ENCODE peak calls at places on chromosomes 5 and 9, in six cellular contexts. V, M, E, J, A and W are unnamed samples.

GRCh38 chr9:127498298-127498697 is 47.0 kb downstream of the LRSAM1 start:
- DNase-seq in A (no peak), J (no peak), E (no peak), M (no peak), V (no peak), W (no peak)

GRCh38 chr5:132679166-132679565 is 5.4 kb downstream of the IL4 start:
- DNase-seq in V (no peak), A (no peak), J (no peak), M (no peak), E (no peak), W (no peak)

GRCh38 chr5:50958852-50959457 is 292.5 kb downstream of the PARP8 start:
- DNase-seq in V (peak; percentile 18), M (no peak), A (peak; percentile 48), E (no peak), J (no peak), W (no peak)

GRCh38 chr5:175724314-175724713 is 66.4 kb downstream of the HRH2 start:
- DNase-seq in M (no peak), E (no peak), V (no peak), J (no peak), A (no peak), W (no peak)

GRCh38 chr5:169174923-169175322 is 126.0 kb downstream of the SLIT3 start:
- DNase-seq in M (no peak), A (no peak), V (no peak), J (no peak), E (no peak), W (no peak)

GRCh38 chr9:26326473-26327044 is 566.0 kb downstream of the CAAP1 start:
- DNase-seq in V (peak; percentile 9), J (no peak), A (peak; percentile 54), E (no peak), M (no peak), W (no peak)

GRCh38 chr5:71601222-71602026 is 14.3 kb downstream of the MCCC2 start:
- DNase-seq in J (peak; percentile 69), V (no peak), E (peak; percentile 69), M (peak; percentile 54), A (peak; percentile 65), W (no peak)

GRCh38 chr5:113900831-113901230 is 387.3 kb downstream of the YTHDC2 start:
- DNase-seq in E (no peak), A (no peak), M (no peak), J (no peak), V (no peak), W (no peak)

GRCh38 chr5:69007726-69008368 is 86.0 kb upstream of the SLC30A5 start:
- DNase-seq in A (peak; percentile 52), J (peak; percentile 36), M (peak; percentile 72), E (peak; percentile 28), V (peak; percentile 43), W (no peak)

GRCh38 chr9:70480405-70480980 is 66.0 kb upstream of the KLF9 start:
- DNase-seq in M (no peak), A (peak; percentile 75), J (peak; percentile 67), V (peak; percentile 33), E (no peak), W (no peak)

GRCh38 chr9:93597142-93597706 is 20.8 kb downstream of the PHF2 start:
- DNase-seq in J (no peak), E (no peak), V (no peak), A (no peak), M (no peak), W (no peak)

GRCh38 chr5:10333154-10334006 is 20.1 kb upstream of the MARCHF6 start:
- DNase-seq in E (no peak), J (peak; percentile 52), M (peak; percentile 24), V (no peak), A (no peak), W (no peak)

GRCh38 chr5:177430972-177431316 is 4.5 kb downstream of the GRK6 start:
- DNase-seq in V (no peak), M (peak; percentile 32), J (no peak), A (no peak), E (no peak), W (no peak)

GRCh38 chr5:157998021-157998504 is 139.1 kb upstream of the CLINT1 start:
- DNase-seq in E (no peak), M (no peak), J (no peak), A (no peak), V (no peak), W (peak; percentile 61)

GRCh38 chr5:124200381-124200780 is 546.1 kb downstream of the ZNF608 start:
- DNase-seq in V (no peak), M (no peak), J (no peak), E (no peak), A (no peak), W (no peak)

GRCh38 chr5:141747152-141747640 is 65.2 kb upstream of the ARAP3 start:
- DNase-seq in E (no peak), J (peak; percentile 88), A (no peak), M (no peak), V (peak; percentile 85), W (no peak)

GRCh38 chr5:1449081-1449630 is 3.9 kb upstream of the SLC6A3 start:
- DNase-seq in A (no peak), M (no peak), J (no peak), E (no peak), V (no peak), W (no peak)

GRCh38 chr9:124735121-124735520 is 36.0 kb downstream of the NR6A1 start:
- DNase-seq in J (no peak), A (no peak), E (no peak), M (no peak), V (no peak), W (no peak)

GRCh38 chr5:139904566-139905400 is 109.2 kb downstream of the PSD2 start:
- DNase-seq in M (no peak), E (no peak), A (no peak), J (no peak), V (no peak), W (no peak)

GRCh38 chr5:34639852-34640626 is 16.1 kb upstream of the RAI14 start:
- DNase-seq in M (no peak), E (no peak), J (no peak), A (no peak), V (no peak), W (no peak)

GRCh38 chr5:57033503-57033902 is 81.6 kb upstream of the MIER3 start:
- DNase-seq in E (no peak), M (no peak), J (no peak), V (no peak), A (no peak), W (no peak)

GRCh38 chr9:108040783-108041182 is 551.2 kb upstream of the KLF4 start:
- DNase-seq in J (no peak), A (no peak), V (no peak), E (no peak), M (no peak), W (no peak)

GRCh38 chr9:78932849-78933627 is 636.1 kb downstream of the PSAT1 start:
- DNase-seq in V (no peak), A (no peak), J (no peak), M (no peak), E (no peak), W (no peak)

GRCh38 chr9:91159664-91160121 is 202.0 kb downstream of the AUH start:
- DNase-seq in A (no peak), E (no peak), J (peak; percentile 64), V (no peak), M (no peak), W (no peak)

GRCh38 chr9:2228132-2228531 is 213.0 kb downstream of the SMARCA2 start:
- DNase-seq in E (no peak), A (no peak), V (no peak), M (no peak), J (no peak), W (no peak)

GRCh38 chr5:16791036-16791705 is 144.9 kb downstream of the MYO10 start:
- DNase-seq in M (no peak), E (no peak), A (peak; percentile 52), J (no peak), V (peak; percentile 52), W (no peak)

GRCh38 chr9:112750111-112750766 is at the start of gene SNX30:
- DNase-seq in V (peak; percentile 88), E (peak; percentile 58), J (peak; percentile 93), A (peak; percentile 87), M (peak; percentile 84), W (peak; percentile 86)

GRCh38 chr5:75523275-75523674 is 11.6 kb downstream of the POLK start:
- DNase-seq in E (no peak), J (no peak), M (no peak), A (no peak), V (no peak), W (no peak)

GRCh38 chr5:108661030-108661429 is 86.7 kb upstream of the FER start:
- DNase-seq in M (no peak), V (no peak), J (no peak), E (no peak), A (no peak), W (no peak)

GRCh38 chr9:93603011-93603410 is 26.6 kb downstream of the PHF2 start:
- DNase-seq in J (no peak), A (no peak), V (no peak), E (no peak), M (no peak), W (no peak)

GRCh38 chr5:152427691-152428090 is 22.6 kb upstream of the NMUR2 start:
- DNase-seq in J (no peak), V (no peak), M (no peak), A (no peak), E (no peak), W (no peak)

GRCh38 chr5:171823269-171823668 is 37.7 kb downstream of the SMIM23 start:
- DNase-seq in M (no peak), J (no peak), E (no peak), A (no peak), V (no peak), W (no peak)

GRCh38 chr5:14299666-14300065 is 156.5 kb downstream of the TRIO start:
- DNase-seq in A (no peak), V (no peak), M (no peak), J (no peak), E (no peak), W (no peak)

GRCh38 chr9:79053613-79054012 is 518.2 kb upstream of the TLE4 start:
- DNase-seq in E (no peak), A (no peak), V (no peak), M (no peak), J (no peak), W (no peak)